ENCODE peak calls at places on chromosomes 16 and 17, in ten cellular contexts. One of them, this sample, is unnamed.

GRCh38 chr17:38745545-38745944 is 2.6 kb downstream of the PCGF2 start:
- DNase-seq in PC-9: no peak
- DNase-seq in fibroblast of lung: no peak
- DNase-seq in HCT116: no peak
- DNase-seq in neural progenitor cell: no peak
- DNase-seq in GM23248: peak; percentile 36
- DNase-seq in DND-41: no peak
- DNase-seq in H9: no peak
- DNase-seq in IMR-90: no peak
- DNase-seq in A549: no peak
- DNase-seq in this sample: no peak

GRCh38 chr17:59786536-59787319 is 79.3 kb downstream of the VMP1 start:
- DNase-seq in PC-9: peak; percentile 100
- DNase-seq in fibroblast of lung: peak; percentile 100
- DNase-seq in HCT116: peak; percentile 100
- DNase-seq in neural progenitor cell: peak; percentile 15
- DNase-seq in GM23248: peak; percentile 99
- DNase-seq in DND-41: peak; percentile 83
- DNase-seq in H9: peak; percentile 62
- DNase-seq in IMR-90: peak; percentile 100
- DNase-seq in A549: peak; percentile 100
- DNase-seq in this sample: peak; percentile 98

GRCh38 chr16:82991941-82992675 is 365.3 kb downstream of the CDH13 start:
- DNase-seq in PC-9: no peak
- DNase-seq in fibroblast of lung: no peak
- DNase-seq in HCT116: no peak
- DNase-seq in neural progenitor cell: no peak
- DNase-seq in GM23248: no peak
- DNase-seq in DND-41: no peak
- DNase-seq in H9: no peak
- DNase-seq in IMR-90: no peak
- DNase-seq in A549: no peak
- DNase-seq in this sample: no peak

GRCh38 chr17:78667741-78668640 is 90.8 kb upstream of the DNAH17 start:
- DNase-seq in PC-9: no peak
- DNase-seq in fibroblast of lung: no peak
- DNase-seq in HCT116: no peak
- DNase-seq in neural progenitor cell: no peak
- DNase-seq in GM23248: no peak
- DNase-seq in DND-41: no peak
- DNase-seq in H9: no peak
- DNase-seq in IMR-90: no peak
- DNase-seq in A549: no peak
- DNase-seq in this sample: no peak

GRCh38 chr16:60392380-60392779 is 1643.9 kb downstream of the CDH8 start:
- DNase-seq in PC-9: no peak
- DNase-seq in fibroblast of lung: no peak
- DNase-seq in HCT116: no peak
- DNase-seq in neural progenitor cell: no peak
- DNase-seq in GM23248: no peak
- DNase-seq in DND-41: no peak
- DNase-seq in H9: no peak
- DNase-seq in IMR-90: no peak
- DNase-seq in A549: no peak
- DNase-seq in this sample: no peak

GRCh38 chr17:13953871-13954270 is 115.4 kb upstream of the COX10 start:
- DNase-seq in PC-9: no peak
- DNase-seq in fibroblast of lung: no peak
- DNase-seq in HCT116: no peak
- DNase-seq in neural progenitor cell: no peak
- DNase-seq in GM23248: peak; percentile 56
- DNase-seq in DND-41: no peak
- DNase-seq in H9: no peak
- DNase-seq in IMR-90: peak; percentile 50
- DNase-seq in A549: no peak
- DNase-seq in this sample: no peak

GRCh38 chr16:8888951-8889892 is 7.1 kb downstream of the LITAFD start:
- DNase-seq in PC-9: no peak
- DNase-seq in fibroblast of lung: no peak
- DNase-seq in HCT116: no peak
- DNase-seq in neural progenitor cell: no peak
- DNase-seq in GM23248: no peak
- DNase-seq in DND-41: no peak
- DNase-seq in H9: no peak
- DNase-seq in IMR-90: no peak
- DNase-seq in A549: no peak
- DNase-seq in this sample: no peak

GRCh38 chr17:63232565-63233310 is 213.4 kb downstream of the CYB561 start:
- DNase-seq in PC-9: no peak
- DNase-seq in fibroblast of lung: no peak
- DNase-seq in HCT116: no peak
- DNase-seq in neural progenitor cell: no peak
- DNase-seq in GM23248: no peak
- DNase-seq in DND-41: no peak
- DNase-seq in H9: peak; percentile 42
- DNase-seq in IMR-90: no peak
- DNase-seq in A549: peak; percentile 4
- DNase-seq in this sample: no peak

GRCh38 chr17:29167393-29168078 is 12.7 kb downstream of the MYO18A start:
- DNase-seq in PC-9: no peak
- DNase-seq in fibroblast of lung: no peak
- DNase-seq in HCT116: no peak
- DNase-seq in neural progenitor cell: no peak
- DNase-seq in GM23248: no peak
- DNase-seq in DND-41: no peak
- DNase-seq in H9: no peak
- DNase-seq in IMR-90: no peak
- DNase-seq in A549: no peak
- DNase-seq in this sample: no peak

GRCh38 chr16:4371481-4372314 is at the start of gene VASN:
- DNase-seq in PC-9: peak; percentile 59
- DNase-seq in fibroblast of lung: peak; percentile 75
- DNase-seq in HCT116: peak; percentile 40
- DNase-seq in neural progenitor cell: peak; percentile 90
- DNase-seq in GM23248: peak; percentile 90
- DNase-seq in DND-41: no peak
- DNase-seq in H9: peak; percentile 79
- DNase-seq in IMR-90: peak; percentile 75
- DNase-seq in A549: peak; percentile 68
- DNase-seq in this sample: peak; percentile 69

GRCh38 chr17:4305224-4305623 is 41.4 kb upstream of the ANKFY1 start:
- DNase-seq in PC-9: no peak
- DNase-seq in fibroblast of lung: no peak
- DNase-seq in HCT116: no peak
- DNase-seq in neural progenitor cell: no peak
- DNase-seq in GM23248: no peak
- DNase-seq in DND-41: no peak
- DNase-seq in H9: no peak
- DNase-seq in IMR-90: peak; percentile 36
- DNase-seq in A549: no peak
- DNase-seq in this sample: no peak

GRCh38 chr16:13503960-13504635 is 415.9 kb upstream of the ERCC4 start:
- DNase-seq in PC-9: no peak
- DNase-seq in fibroblast of lung: no peak
- DNase-seq in HCT116: no peak
- DNase-seq in neural progenitor cell: no peak
- DNase-seq in GM23248: no peak
- DNase-seq in DND-41: no peak
- DNase-seq in H9: no peak
- DNase-seq in IMR-90: no peak
- DNase-seq in A549: no peak
- DNase-seq in this sample: no peak

GRCh38 chr17:80475949-80476876 is at the start of gene NPTX1:
- DNase-seq in PC-9: no peak
- DNase-seq in fibroblast of lung: no peak
- DNase-seq in HCT116: no peak
- DNase-seq in neural progenitor cell: peak; percentile 67
- DNase-seq in GM23248: peak; percentile 60
- DNase-seq in DND-41: no peak
- DNase-seq in H9: no peak
- DNase-seq in IMR-90: no peak
- DNase-seq in A549: peak; percentile 55
- DNase-seq in this sample: peak; percentile 16
- H3K27ac ChIP-seq in PC-9: no peak within 1 kb of the TSS
- H3K27ac ChIP-seq in fibroblast of lung: no peak within 1 kb of the TSS
- H3K27ac ChIP-seq in HCT116: no peak within 1 kb of the TSS
- H3K27ac ChIP-seq in neural progenitor cell: no peak within 1 kb of the TSS
- H3K27ac ChIP-seq in GM23248: no peak within 1 kb of the TSS
- H3K27ac ChIP-seq in DND-41: no peak within 1 kb of the TSS
- H3K27ac ChIP-seq in H9: no peak within 1 kb of the TSS
- H3K27ac ChIP-seq in IMR-90: no peak within 1 kb of the TSS
- H3K27ac ChIP-seq in A549: peak within 1 kb of the TSS; percentile 60
- H3K27ac ChIP-seq in this sample: no peak within 1 kb of the TSS

DNA sequence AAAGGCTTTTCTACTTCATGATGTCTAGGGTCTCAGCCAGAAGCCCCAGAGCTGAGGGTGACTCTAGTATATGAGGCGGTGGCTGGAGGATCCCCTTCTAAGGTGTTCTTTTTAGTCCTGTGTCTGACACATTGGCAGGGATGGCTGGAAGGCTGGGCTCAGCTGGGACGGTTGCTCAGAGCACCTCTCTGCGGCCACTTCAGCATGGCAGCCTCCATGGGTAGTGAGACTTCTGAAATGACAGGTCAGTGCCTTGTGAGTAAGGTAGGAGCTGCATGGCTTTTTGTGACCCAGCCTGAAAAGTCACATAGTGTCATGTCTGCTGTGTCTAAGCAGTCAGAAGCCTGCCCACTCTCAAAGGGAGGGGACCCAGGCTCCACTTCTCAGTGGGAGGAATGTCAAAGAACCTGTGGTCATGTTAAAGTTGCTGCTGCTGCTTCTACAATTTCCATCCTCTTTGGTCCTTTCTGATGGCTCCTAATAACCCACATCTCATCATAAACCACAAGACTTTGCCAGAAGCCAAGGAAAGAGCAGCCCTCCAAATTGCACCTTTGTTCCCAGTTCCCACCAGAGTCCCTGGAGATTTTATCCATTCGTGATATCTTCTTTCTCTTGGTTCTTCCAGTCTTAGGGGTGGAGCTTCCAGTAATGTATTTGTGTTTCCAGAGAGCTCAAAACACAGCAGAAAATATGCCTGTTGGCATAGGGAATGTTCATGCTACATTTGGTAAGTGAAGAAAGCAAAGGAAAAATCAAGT is 15.4 kb upstream of the KCNG4 start:
- DNase-seq in PC-9: no peak
- DNase-seq in fibroblast of lung: no peak
- DNase-seq in HCT116: no peak
- DNase-seq in neural progenitor cell: no peak
- DNase-seq in GM23248: no peak
- DNase-seq in DND-41: no peak
- DNase-seq in H9: no peak
- DNase-seq in IMR-90: no peak
- DNase-seq in A549: no peak
- DNase-seq in this sample: no peak
- H3K4me2 ChIP-seq in PC-9: no peak overlapping the region
- H3K4me2 ChIP-seq in fibroblast of lung: no peak overlapping the region
- H3K4me2 ChIP-seq in HCT116: no peak overlapping the region
- H3K4me2 ChIP-seq in neural progenitor cell: no peak overlapping the region
- H3K4me2 ChIP-seq in GM23248: no peak overlapping the region
- H3K4me2 ChIP-seq in DND-41: no peak overlapping the region
- H3K4me2 ChIP-seq in H9: no peak overlapping the region
- H3K4me2 ChIP-seq in IMR-90: no peak overlapping the region
- H3K4me2 ChIP-seq in A549: no peak overlapping the region
- H3K4me2 ChIP-seq in this sample: no peak overlapping the region

GRCh38 chr17:75130632-75131277 is 787 bp downstream of the NT5C start:
- DNase-seq in PC-9: peak; percentile 52
- DNase-seq in fibroblast of lung: peak; percentile 60
- DNase-seq in HCT116: peak; percentile 69
- DNase-seq in neural progenitor cell: peak; percentile 87
- DNase-seq in GM23248: peak; percentile 76
- DNase-seq in DND-41: peak; percentile 63
- DNase-seq in H9: peak; percentile 86
- DNase-seq in IMR-90: peak; percentile 58
- DNase-seq in A549: peak; percentile 86
- DNase-seq in this sample: peak; percentile 66

GRCh38 chr17:75135452-75135851 is 3.9 kb upstream of the NT5C start:
- DNase-seq in PC-9: no peak
- DNase-seq in fibroblast of lung: no peak
- DNase-seq in HCT116: no peak
- DNase-seq in neural progenitor cell: no peak
- DNase-seq in GM23248: no peak
- DNase-seq in DND-41: no peak
- DNase-seq in H9: no peak
- DNase-seq in IMR-90: no peak
- DNase-seq in A549: no peak
- DNase-seq in this sample: no peak

GRCh38 chr17:75131278-75132017 is at the start of gene NT5C:
- DNase-seq in PC-9: peak; percentile 62
- DNase-seq in fibroblast of lung: peak; percentile 74
- DNase-seq in HCT116: no peak
- DNase-seq in neural progenitor cell: peak; percentile 93
- DNase-seq in GM23248: peak; percentile 93
- DNase-seq in DND-41: peak; percentile 76
- DNase-seq in H9: peak; percentile 93
- DNase-seq in IMR-90: peak; percentile 61
- DNase-seq in A549: peak; percentile 91
- DNase-seq in this sample: peak; percentile 73

GRCh38 chr17:75130059-75130631 is 1.4 kb downstream of the NT5C start:
- DNase-seq in PC-9: no peak
- DNase-seq in fibroblast of lung: no peak
- DNase-seq in HCT116: no peak
- DNase-seq in neural progenitor cell: no peak
- DNase-seq in GM23248: no peak
- DNase-seq in DND-41: no peak
- DNase-seq in H9: no peak
- DNase-seq in IMR-90: no peak
- DNase-seq in A549: no peak
- DNase-seq in this sample: no peak

GRCh38 chr17:75133001-75133400 is 1.5 kb upstream of the NT5C start:
- DNase-seq in PC-9: no peak
- DNase-seq in fibroblast of lung: no peak
- DNase-seq in HCT116: no peak
- DNase-seq in neural progenitor cell: no peak
- DNase-seq in GM23248: no peak
- DNase-seq in DND-41: no peak
- DNase-seq in H9: no peak
- DNase-seq in IMR-90: no peak
- DNase-seq in A549: no peak
- DNase-seq in this sample: no peak
- H3K27ac ChIP-seq in PC-9: no peak overlapping the region
- H3K27ac ChIP-seq in fibroblast of lung: no peak overlapping the region
- H3K27ac ChIP-seq in HCT116: peak overlapping the region; percentile 99
- H3K27ac ChIP-seq in neural progenitor cell: no peak overlapping the region
- H3K27ac ChIP-seq in GM23248: no peak overlapping the region
- H3K27ac ChIP-seq in DND-41: peak overlapping the region; percentile 16
- H3K27ac ChIP-seq in H9: no peak overlapping the region
- H3K27ac ChIP-seq in IMR-90: no peak overlapping the region
- H3K27ac ChIP-seq in A549: no peak overlapping the region
- H3K27ac ChIP-seq in this sample: no peak overlapping the region

GRCh38 chr16:20129375-20129774 is 55.7 kb upstream of the GPR139 start:
- DNase-seq in PC-9: no peak
- DNase-seq in fibroblast of lung: no peak
- DNase-seq in HCT116: no peak
- DNase-seq in neural progenitor cell: no peak
- DNase-seq in GM23248: no peak
- DNase-seq in DND-41: no peak
- DNase-seq in H9: no peak
- DNase-seq in IMR-90: no peak
- DNase-seq in A549: no peak
- DNase-seq in this sample: no peak
- H3K4me2 ChIP-seq in PC-9: no peak overlapping the region
- H3K4me2 ChIP-seq in fibroblast of lung: no peak overlapping the region
- H3K4me2 ChIP-seq in HCT116: no peak overlapping the region
- H3K4me2 ChIP-seq in neural progenitor cell: no peak overlapping the region
- H3K4me2 ChIP-seq in GM23248: no peak overlapping the region
- H3K4me2 ChIP-seq in DND-41: no peak overlapping the region
- H3K4me2 ChIP-seq in H9: no peak overlapping the region
- H3K4me2 ChIP-seq in IMR-90: no peak overlapping the region
- H3K4me2 ChIP-seq in A549: no peak overlapping the region
- H3K4me2 ChIP-seq in this sample: no peak overlapping the region

This sample was measured in endothelial cell of umbilical vein.